ENCODE peak calls at places on chromosomes 6 and 20, in four cellular contexts. Y is mesendoderm, P is IMR-90, T is H1. Z is an unnamed sample.

GRCh38 chr20:5402903-5403531 is 86.3 kb upstream of the PROKR2 start:
- DNase-seq in Y (peak), P (peak), T (peak), Z (peak)

GRCh38 chr6:135830971-135831370 is 20.5 kb upstream of the PDE7B start:
- DNase-seq in Y (no peak), P (no peak), T (no peak), Z (no peak)

GRCh38 chr6:133587841-133588240 is 301.1 kb upstream of the TCF21 start:
- DNase-seq in Y (no peak), P (peak), T (no peak), Z (no peak)

GRCh38 chr6:3371222-3371949 is 85.5 kb downstream of the SLC22A23 start:
- DNase-seq in Y (no peak), P (no peak), T (no peak), Z (no peak)

GRCh38 chr20:50724851-50725721 is 6.3 kb upstream of the PARD6B start:
- DNase-seq in Y (peak), P (peak), T (no peak), Z (peak)

GRCh38 chr6:29965873-29966601 is 23.7 kb downstream of the HLA-A start:
- DNase-seq in Y (peak), P (peak), T (no peak), Z (peak)

GRCh38 chr6:148530394-148530923 is 187.8 kb downstream of the SASH1 start:
- DNase-seq in Y (peak), P (peak), T (no peak), Z (peak)

GRCh38 chr6:121612916-121613315 is 177.5 kb downstream of the GJA1 start:
- DNase-seq in Y (no peak), P (no peak), T (no peak), Z (no peak)

GRCh38 chr20:50388733-50389436 is 121.3 kb upstream of the PTPN1 start:
- DNase-seq in Y (no peak), P (no peak), T (no peak), Z (no peak)

GRCh38 chr6:12233693-12234551 is 56.2 kb upstream of the EDN1 start:
- DNase-seq in Y (peak), P (peak), T (no peak), Z (peak)

GRCh38 chr6:30264731-30265130 is 51.5 kb upstream of the TRIM26 start:
- DNase-seq in Y (no peak), P (peak), T (no peak), Z (no peak)

GRCh38 chr6:22015944-22016343 is 280.9 kb downstream of the PRL start:
- DNase-seq in Y (no peak), P (no peak), T (no peak), Z (no peak)

GRCh38 chr6:22017272-22017671 is 279.6 kb downstream of the PRL start:
- DNase-seq in Y (no peak), P (peak), T (no peak), Z (no peak)

GRCh38 chr6:22024004-22024403 is 272.8 kb downstream of the PRL start:
- DNase-seq in Y (no peak), P (no peak), T (no peak), Z (no peak)

GRCh38 chr6:22020299-22020998 is 276.4 kb downstream of the PRL start:
- DNase-seq in Y (no peak), P (no peak), T (no peak), Z (no peak)

GRCh38 chr6:22019877-22020276 is 277.0 kb downstream of the PRL start:
- DNase-seq in Y (no peak), P (no peak), T (no peak), Z (no peak)
- H3K56ac ChIP-seq in Y (no peak), P (no peak), T (no peak), Z (no peak)

GRCh38 chr6:10412948-10413849 is 1.7 kb downstream of the TFAP2A start:
- DNase-seq in Y (peak), P (no peak), T (peak), Z (peak)

GRCh38 chr6:10411131-10411914 is 3.6 kb downstream of the TFAP2A start:
- DNase-seq in Y (peak), P (no peak), T (peak), Z (peak)

GRCh38 chr6:10410214-10410873 is 4.5 kb downstream of the TFAP2A start:
- DNase-seq in Y (no peak), P (no peak), T (no peak), Z (no peak)

GRCh38 chr6:10412165-10412947 is 2.5 kb downstream of the TFAP2A start:
- DNase-seq in Y (peak), P (peak), T (peak), Z (peak)

DNA sequence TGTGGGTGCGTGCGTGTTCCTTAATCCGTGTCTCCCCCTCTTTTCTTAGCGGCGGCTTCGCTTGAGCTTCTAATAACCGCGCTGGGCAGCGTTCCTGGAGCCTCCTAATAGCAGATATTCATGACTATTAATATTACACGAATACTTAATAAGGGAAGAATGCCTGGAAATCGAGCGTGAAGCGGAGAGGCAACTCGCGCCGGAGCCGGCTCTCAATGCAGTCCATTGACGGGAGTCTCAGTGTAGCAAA is 3.0 kb downstream of the TFAP2A start:
- DNase-seq in Y (no peak), P (no peak), T (no peak), Z (no peak)
- H3K56ac ChIP-seq in Y (peak), P (peak), T (no peak), Z (no peak)

GRCh38 chr20:35654415-35654814 is 10.3 kb downstream of the CPNE1 start:
- DNase-seq in Y (no peak), P (no peak), T (peak), Z (no peak)
- H3K56ac ChIP-seq in Y (no peak), P (no peak), T (no peak), Z (no peak)

DNA sequence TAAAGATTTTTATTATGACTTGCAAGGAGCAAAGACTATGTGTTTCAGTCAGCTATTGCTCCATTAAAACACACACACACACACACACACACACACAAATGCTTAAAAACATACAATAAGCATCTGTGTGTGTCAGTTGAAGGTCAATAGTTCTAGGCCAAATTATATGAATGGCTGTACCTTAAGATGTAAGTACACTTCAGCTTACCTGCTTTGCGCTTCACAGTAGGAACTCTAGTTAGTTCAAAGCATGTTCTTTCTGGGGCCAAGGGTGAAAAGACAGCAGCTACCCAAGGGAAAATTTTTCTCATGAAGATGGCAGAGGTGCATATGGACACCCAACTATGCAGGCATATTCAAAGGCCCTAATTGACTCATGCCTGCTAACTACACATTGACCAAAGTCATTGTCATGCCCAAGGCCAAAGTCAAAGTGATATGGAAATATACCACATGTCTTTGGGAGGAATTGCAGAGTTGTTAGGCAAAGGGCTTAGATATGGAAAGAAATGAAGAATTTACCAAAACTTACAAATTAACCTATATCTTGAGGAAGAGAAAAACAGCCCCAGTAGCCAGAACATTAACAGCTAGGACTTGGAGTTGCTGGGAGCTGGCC is 61.9 kb upstream of the BTN3A2 start:
- DNase-seq in Y (no peak), P (no peak), T (no peak), Z (no peak)
- H3K56ac ChIP-seq in Y (no peak), P (no peak), T (no peak), Z (no peak)

GRCh38 chr20:24501764-24502163 is 32.3 kb downstream of the SYNDIG1 start:
- DNase-seq in Y (no peak), P (no peak), T (no peak), Z (peak)

GRCh38 chr20:24497851-24498250 is 28.4 kb downstream of the SYNDIG1 start:
- DNase-seq in Y (no peak), P (peak), T (no peak), Z (peak)

GRCh38 chr20:24502184-24502583 is 32.8 kb downstream of the SYNDIG1 start:
- DNase-seq in Y (no peak), P (peak), T (peak), Z (peak)

GRCh38 chr20:24498641-24499040 is 29.2 kb downstream of the SYNDIG1 start:
- DNase-seq in Y (no peak), P (no peak), T (no peak), Z (peak)

GRCh38 chr20:24499472-24499871 is 30.0 kb downstream of the SYNDIG1 start:
- DNase-seq in Y (no peak), P (no peak), T (no peak), Z (peak)
- H3K56ac ChIP-seq in Y (no peak), P (no peak), T (no peak), Z (no peak)

DNA sequence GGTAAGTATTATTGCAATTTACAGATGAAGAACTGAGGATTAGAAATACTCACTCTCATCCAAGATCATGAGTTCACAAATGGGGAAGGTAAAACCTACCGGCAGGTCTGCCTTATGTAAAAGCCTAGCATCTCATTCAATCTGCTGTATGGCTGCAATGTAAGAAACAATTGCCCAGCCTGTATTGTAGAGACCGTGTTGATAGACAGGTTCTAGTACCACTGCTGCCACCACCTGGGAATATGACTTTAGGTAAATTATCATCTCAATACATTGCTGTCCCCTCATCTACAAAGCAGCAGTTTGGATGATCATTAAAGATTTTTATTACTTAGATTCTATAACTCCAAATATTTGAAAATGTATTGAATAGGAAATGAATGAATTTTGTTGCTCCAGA is 23.3 kb upstream of the ARHGAP18 start:
- DNase-seq in Y (no peak), P (no peak), T (no peak), Z (no peak)
- H3K56ac ChIP-seq in Y (no peak), P (no peak), T (no peak), Z (no peak)

GRCh38 chr20:56731496-56731895 is 102.4 kb downstream of the TFAP2C start:
- DNase-seq in Y (no peak), P (no peak), T (no peak), Z (no peak)
- H3K56ac ChIP-seq in Y (no peak), P (no peak), T (no peak), Z (no peak)

GRCh38 chr6:40000964-40001515 is 66.8 kb upstream of the MOCS1 start:
- DNase-seq in Y (no peak), P (no peak), T (no peak), Z (no peak)

GRCh38 chr6:39999006-39999867 is 65.0 kb upstream of the MOCS1 start:
- DNase-seq in Y (no peak), P (no peak), T (no peak), Z (no peak)

GRCh38 chr6:39995633-39996032 is 61.4 kb upstream of the MOCS1 start:
- DNase-seq in Y (no peak), P (no peak), T (no peak), Z (no peak)

GRCh38 chr6:39998126-39998525 is 63.9 kb upstream of the MOCS1 start:
- DNase-seq in Y (no peak), P (no peak), T (no peak), Z (no peak)

GRCh38 chr6:39997101-39997635 is 62.9 kb upstream of the MOCS1 start:
- DNase-seq in Y (no peak), P (no peak), T (no peak), Z (no peak)
- H3K56ac ChIP-seq in Y (no peak), P (no peak), T (no peak), Z (no peak)

DNA sequence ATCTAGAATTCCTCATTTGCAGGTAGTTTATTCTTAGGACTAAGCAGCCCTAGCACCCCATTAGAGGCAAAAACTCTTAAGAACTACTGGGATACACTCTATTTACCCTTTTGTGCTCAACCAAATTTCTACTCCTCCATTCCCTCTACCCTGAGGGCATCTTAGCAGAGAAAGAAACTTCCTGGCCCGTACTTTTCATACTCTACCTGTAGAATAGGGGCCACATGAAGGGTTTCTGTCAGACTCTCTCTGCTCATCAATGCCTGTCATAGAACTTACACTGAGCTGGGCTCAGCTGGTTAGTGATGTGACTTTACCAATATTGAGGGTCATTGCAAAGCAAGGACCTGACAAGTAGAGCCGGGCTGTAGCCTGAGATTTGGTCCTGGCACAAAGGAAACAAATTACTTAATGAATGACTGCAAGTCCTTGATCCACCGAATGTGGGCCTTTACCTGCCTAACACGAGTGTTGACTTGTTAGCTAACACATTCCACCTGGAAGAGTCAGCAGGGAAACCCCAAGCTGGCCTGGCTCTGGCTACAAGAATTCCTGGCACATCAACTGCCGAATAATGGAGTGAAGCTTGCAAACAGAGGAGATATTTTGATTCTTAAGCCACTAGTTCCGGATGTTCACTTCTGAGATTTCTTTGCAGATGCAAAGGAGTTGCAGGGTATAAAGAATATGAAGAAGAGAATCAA is 280.5 kb upstream of the JAG1 start:
- DNase-seq in Y (peak), P (peak), T (no peak), Z (no peak)
- H3K56ac ChIP-seq in Y (no peak), P (no peak), T (no peak), Z (no peak)